ENCODE peak calls at places on chromosome 7, in nine cellular contexts. A is tibial nerve, E is heart right ventricle, K is PC-3, T is SK-N-SH, I is heart left ventricle, Y is A549, Q is IMR-90, X is kidney. R is an unnamed sample.

GRCh38 chr7:81769891-81770818 is at the start of gene HGF:
- DNase-seq in A (peak; percentile 66), E (peak; percentile 78), K (peak; percentile 58), T (peak; percentile 36), I (peak; percentile 81), Y (no peak), Q (peak; percentile 87), X (peak; percentile 86), R (peak; percentile 79)

GRCh38 chr7:158073845-158074840 is 513.5 kb downstream of the PTPRN2 start:
- DNase-seq in A (no peak), E (no peak), K (no peak), T (no peak), I (no peak), Y (no peak), Q (no peak), X (peak; percentile 18), R (no peak)

GRCh38 chr7:5417106-5418071 is 6.2 kb downstream of the TNRC18 start:
- DNase-seq in A (no peak), E (no peak), K (peak; percentile 40), T (no peak), I (no peak), Y (peak; percentile 65), Q (peak; percentile 54), X (no peak), R (peak; percentile 79)

GRCh38 chr7:157097569-157097968 is 41.2 kb upstream of the UBE3C start:
- DNase-seq in A (no peak), E (no peak), K (no peak), T (no peak), I (no peak), Y (no peak), Q (no peak), X (no peak), R (no peak)

GRCh38 chr7:768881-769504 is 41.9 kb upstream of the PRKAR1B start:
- DNase-seq in A (no peak), E (no peak), K (no peak), T (peak; percentile 78), I (peak; percentile 75), Y (no peak), Q (no peak), X (peak; percentile 90), R (peak; percentile 69)

GRCh38 chr7:128022631-128023532 is 8.4 kb downstream of the LRRC4 start:
- DNase-seq in A (no peak), E (no peak), K (peak; percentile 77), T (peak; percentile 55), I (no peak), Y (peak; percentile 16), Q (peak; percentile 81), X (no peak), R (no peak)

GRCh38 chr7:94087664-94088352 is 83.7 kb upstream of the BET1 start:
- DNase-seq in A (peak; percentile 60), E (peak; percentile 51), K (peak; percentile 81), T (peak; percentile 66), I (no peak), Y (peak; percentile 72), Q (peak; percentile 85), X (no peak), R (peak; percentile 77)

GRCh38 chr7:36116347-36117200 is 36.5 kb upstream of the EEPD1 start:
- DNase-seq in A (no peak), E (no peak), K (peak; percentile 89), T (no peak), I (no peak), Y (peak; percentile 24), Q (no peak), X (no peak), R (no peak)

GRCh38 chr7:29377718-29378117 is 183.1 kb downstream of the CHN2 start:
- DNase-seq in A (no peak), E (no peak), K (no peak), T (no peak), I (no peak), Y (no peak), Q (no peak), X (no peak), R (no peak)

GRCh38 chr7:155863721-155864151 is 51.5 kb upstream of the SHH start:
- DNase-seq in A (no peak), E (no peak), K (no peak), T (no peak), I (no peak), Y (no peak), Q (no peak), X (no peak), R (peak; percentile 22)

GRCh38 chr7:24381919-24382505 is 98.0 kb downstream of the NPY start:
- DNase-seq in A (no peak), E (no peak), K (peak; percentile 47), T (peak; percentile 74), I (no peak), Y (peak; percentile 10), Q (no peak), X (no peak), R (no peak)

GRCh38 chr7:143882020-143882610 is 19.9 kb downstream of the TCAF1 start:
- DNase-seq in A (peak; percentile 36), E (peak; percentile 85), K (no peak), T (peak; percentile 81), I (peak; percentile 87), Y (no peak), Q (peak; percentile 59), X (peak; percentile 80), R (peak; percentile 87)

GRCh38 chr7:1562611-1563051 is 6.6 kb upstream of the TMEM184A start:
- DNase-seq in A (no peak), E (no peak), K (no peak), T (peak; percentile 66), I (no peak), Y (no peak), Q (peak; percentile 66), X (peak; percentile 53), R (no peak)

GRCh38 chr7:139630643-139631519 is 107.4 kb downstream of the CLEC2L start:
- DNase-seq in A (no peak), E (no peak), K (no peak), T (no peak), I (no peak), Y (no peak), Q (no peak), X (no peak), R (no peak)

GRCh38 chr7:139631520-139632031 is 108.1 kb downstream of the CLEC2L start:
- DNase-seq in A (no peak), E (no peak), K (no peak), T (no peak), I (no peak), Y (no peak), Q (no peak), X (no peak), R (no peak)

GRCh38 chr7:139623518-139623917 is 100.0 kb downstream of the CLEC2L start:
- DNase-seq in A (no peak), E (no peak), K (no peak), T (no peak), I (no peak), Y (no peak), Q (peak; percentile 17), X (no peak), R (no peak)

GRCh38 chr7:139629392-139630082 is 106.1 kb downstream of the CLEC2L start:
- DNase-seq in A (no peak), E (no peak), K (no peak), T (no peak), I (no peak), Y (no peak), Q (no peak), X (no peak), R (no peak)

DNA sequence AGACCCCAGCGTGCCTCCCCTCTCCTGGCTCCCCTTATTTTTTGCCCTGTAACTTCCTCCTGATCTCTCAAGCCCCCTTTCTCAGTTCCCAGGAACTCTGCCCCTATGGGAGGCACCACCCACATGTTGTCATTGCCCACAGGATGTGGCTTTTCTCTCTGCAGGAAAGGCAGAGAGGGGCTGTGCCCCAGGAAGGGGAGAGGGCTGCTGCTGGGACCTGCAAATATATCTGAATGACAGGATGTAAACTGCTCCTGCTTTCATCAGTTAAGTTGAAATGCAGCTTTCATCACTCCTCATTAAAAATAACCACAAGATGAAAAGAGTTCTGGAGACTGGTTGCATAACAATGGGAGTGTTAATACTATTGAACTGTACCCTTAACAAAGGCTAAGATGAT is 103.3 kb downstream of the CLEC2L start:
- DNase-seq in A (no peak), E (no peak), K (no peak), T (no peak), I (no peak), Y (no peak), Q (no peak), X (no peak), R (no peak)
- H3K4me3 ChIP-seq in A (no peak overlapping the region), E (no peak overlapping the region), K (no peak overlapping the region), T (no peak overlapping the region), I (no peak overlapping the region), Y (no peak overlapping the region), Q (no peak overlapping the region), X (no peak overlapping the region), R (no peak overlapping the region)

GRCh38 chr7:149772821-149773425 is 465 bp downstream of the ZNF467 start:
- DNase-seq in A (no peak), E (peak; percentile 36), K (peak; percentile 4), T (no peak), I (peak; percentile 54), Y (no peak), Q (no peak), X (peak; percentile 85), R (peak; percentile 76)
- H3K4me1 ChIP-seq in A (peaks cover 8% of the 10 kb centered on the region), E (peaks cover 50% of the 10 kb centered on the region), K (peaks cover 8% of the 10 kb centered on the region), T (peaks cover 4% of the 10 kb centered on the region), I (peaks cover 46% of the 10 kb centered on the region), Y (peaks cover 16% of the 10 kb centered on the region), Q (no peaks in the 10 kb centered on the region), X (peaks cover 5% of the 10 kb centered on the region), R (no peaks in the 10 kb centered on the region)

DNA sequence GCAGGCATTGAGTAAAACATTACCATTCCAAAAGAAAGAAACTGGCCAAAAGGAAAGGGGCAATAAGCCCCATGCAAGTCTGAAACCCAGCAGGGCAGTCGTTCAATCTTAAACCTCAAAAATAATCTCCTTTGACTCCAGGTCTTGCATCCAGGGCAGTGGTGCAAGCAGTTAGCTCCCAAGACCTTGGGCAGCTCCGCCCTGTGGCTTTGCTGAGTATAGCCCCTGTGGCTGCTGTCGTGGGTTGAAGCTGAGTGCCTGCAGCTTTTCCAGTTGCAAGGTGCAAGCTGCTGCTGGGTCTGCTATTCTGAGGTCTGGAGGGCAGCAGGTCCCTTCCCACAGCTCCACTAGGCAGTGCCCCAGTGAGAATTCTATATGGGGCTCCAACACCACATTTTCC is 580.1 kb upstream of the AUTS2 start:
- DNase-seq in A (no peak), E (no peak), K (no peak), T (no peak), I (no peak), Y (no peak), Q (no peak), X (no peak), R (peak; percentile 85)
- TF ChIP-seq CTCF in A (no peak), E (no peak), K (no peak), T (peak; percentile 15), I (no peak), Y (no peak), Q (no peak), X (no peak), R (peak; percentile 82)

DNA sequence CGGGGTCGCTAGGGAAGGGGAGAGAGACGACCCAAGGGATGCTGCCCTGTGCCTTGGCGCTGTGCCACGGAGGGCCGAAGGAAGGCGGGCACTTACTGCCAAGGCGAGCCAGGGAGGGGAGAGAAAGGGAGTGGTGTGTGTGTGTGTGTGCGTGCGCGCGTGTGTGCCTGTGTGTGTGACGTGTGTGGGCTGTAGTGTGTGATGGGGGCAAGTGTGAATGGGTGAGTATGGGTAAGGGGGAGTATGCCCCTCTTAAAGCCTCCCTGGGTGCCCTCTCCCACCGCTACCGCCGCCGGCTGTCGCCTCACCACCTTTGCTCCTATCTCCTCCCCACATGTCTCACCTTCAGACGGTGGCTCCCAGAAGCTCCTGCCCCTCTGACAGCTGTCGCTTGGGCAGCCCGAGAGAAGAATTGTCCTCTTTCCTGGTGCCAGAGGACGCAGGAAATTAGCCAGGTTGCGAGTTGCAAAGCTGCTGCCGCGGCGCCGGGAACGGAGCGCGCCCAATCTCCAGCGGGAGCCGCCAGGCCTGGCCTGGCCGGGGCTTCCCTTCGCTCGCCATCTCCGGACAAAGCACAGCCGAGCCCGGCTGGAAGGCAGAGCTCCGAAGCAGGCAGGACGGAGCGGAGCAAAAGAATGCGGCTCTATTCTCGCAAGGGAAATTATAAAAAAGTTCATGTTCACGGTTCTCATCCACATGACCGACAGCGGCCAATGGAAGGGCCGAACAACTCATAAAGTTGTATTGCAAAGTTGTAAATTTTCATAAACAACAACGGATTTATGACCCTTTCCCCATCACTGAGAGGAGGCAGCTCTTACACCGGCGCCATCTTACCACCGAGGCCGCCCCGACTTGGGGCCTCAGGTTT is at the start of gene HOXA3:
- DNase-seq in A (no peak), E (no peak), K (peak; percentile 72), T (peak; percentile 54), I (no peak), Y (no peak), Q (peak; percentile 59), X (peak; percentile 92), R (peak; percentile 61)
- H3K4me3 ChIP-seq in A (peak within 1 kb of the TSS; percentile 46), E (no peak within 1 kb of the TSS), K (peak within 1 kb of the TSS; percentile 78), T (no peak within 1 kb of the TSS), I (peak within 1 kb of the TSS; percentile 2), Y (peak within 1 kb of the TSS; percentile 49), Q (peak within 1 kb of the TSS; percentile 54), X (peak within 1 kb of the TSS; percentile 83), R (no peak within 1 kb of the TSS)